ENCODE peak calls at places on chromosomes 3 and 15, in four cellular contexts. Q is Caco-2; C is fibroblast of lung; W is CD8-positive, alpha-beta T cell. D is an unnamed sample.

GRCh38 chr15:77569647-77570186 is 63.0 kb downstream of the LINGO1 start:
- DNase-seq in W (no peak), C (peak; percentile 6), Q (peak; percentile 48), D (no peak)

GRCh38 chr3:139686206-139686605 is 8.4 kb upstream of the NMNAT3 start:
- DNase-seq in Q (no peak), C (no peak), W (no peak), D (no peak)

GRCh38 chr3:9878700-9879099 is 1.4 kb downstream of the CIDEC start:
- DNase-seq in W (no peak), Q (peak; percentile 38), C (no peak), D (no peak)

GRCh38 chr3:106683931-106684330 is 693.3 kb upstream of the CCDC54 start:
- DNase-seq in C (no peak), W (no peak), Q (no peak), D (no peak)

GRCh38 chr15:100279446-100279845 is 62.3 kb downstream of the ADAMTS17 start:
- DNase-seq in W (no peak), C (no peak), Q (no peak), D (no peak)

GRCh38 chr15:54810496-54810895 is 386.2 kb downstream of the RSL24D1 start:
- DNase-seq in W (no peak), Q (no peak), C (no peak), D (no peak)

GRCh38 chr15:93231994-93232393 is 143.0 kb upstream of the RGMA start:
- DNase-seq in W (no peak), Q (no peak), C (no peak), D (no peak)

GRCh38 chr3:44939581-44940036 is 36.4 kb downstream of the ZDHHC3 start:
- DNase-seq in Q (no peak), W (no peak), C (peak; percentile 67), D (no peak)

GRCh38 chr3:129282727-129283327 is 4.2 kb downstream of the HMCES start:
- DNase-seq in Q (no peak), W (no peak), C (peak; percentile 37), D (no peak)

GRCh38 chr3:196323723-196324122 is 5.7 kb upstream of the DYNLT2B start:
- DNase-seq in W (no peak), C (peak; percentile 47), Q (peak; percentile 48), D (no peak)

GRCh38 chr3:142647856-142648255 is 51.7 kb downstream of the PLS1 start:
- DNase-seq in W (no peak), Q (no peak), C (no peak), D (no peak)

GRCh38 chr15:38819343-38819858 is 254.8 kb upstream of the RASGRP1 start:
- DNase-seq in C (no peak), W (no peak), Q (no peak), D (no peak)

GRCh38 chr15:93244691-93245615 is 155.9 kb upstream of the RGMA start:
- DNase-seq in Q (no peak), C (no peak), W (no peak), D (no peak)

GRCh38 chr3:35773398-35773797 is 134.1 kb downstream of the ARPP21 start:
- DNase-seq in C (no peak), Q (no peak), W (no peak), D (no peak)

GRCh38 chr3:169289303-169289702 is 374.2 kb downstream of the MECOM start:
- DNase-seq in Q (no peak), W (no peak), C (no peak), D (no peak)

GRCh38 chr15:71592186-71592585 is 218.2 kb upstream of the NR2E3 start:
- DNase-seq in Q (no peak), C (no peak), W (no peak), D (no peak)

GRCh38 chr3:197520311-197521276 is 35.2 kb downstream of the BDH1 start:
- DNase-seq in C (peak; percentile 63), Q (peak; percentile 84), W (no peak), D (no peak)

GRCh38 chr15:80533934-80534333 is 129.8 kb downstream of the ARNT2 start:
- DNase-seq in C (no peak), Q (no peak), W (no peak), D (no peak)

GRCh38 chr3:13879946-13880810 is at the start of gene WNT7A:
- DNase-seq in W (peak; percentile 46), Q (peak; percentile 62), C (no peak), D (no peak)

GRCh38 chr3:41519746-41520145 is 320.4 kb downstream of the CTNNB1 start:
- DNase-seq in C (peak; percentile 5), Q (no peak), W (no peak), D (no peak)

GRCh38 chr3:125107861-125108567 is 52.2 kb upstream of the HEG1 start:
- DNase-seq in C (peak; percentile 93), W (no peak), Q (no peak), D (no peak)

GRCh38 chr3:175879417-175879816 is 1020.3 kb downstream of the NAALADL2 start:
- DNase-seq in Q (no peak), C (no peak), W (no peak), D (no peak)

GRCh38 chr3:152961323-152961722 is 126.4 kb downstream of the P2RY1 start:
- DNase-seq in W (no peak), Q (peak; percentile 37), C (peak; percentile 52), D (no peak)

GRCh38 chr3:159775372-159775961 is 213.2 kb upstream of the IL12A start:
- DNase-seq in C (peak; percentile 89), Q (no peak), W (no peak), D (no peak)

GRCh38 chr3:170961616-170962400 is 53.4 kb upstream of the EIF5A2 start:
- DNase-seq in Q (peak; percentile 33), C (peak; percentile 69), W (no peak), D (no peak)

GRCh38 chr3:134073583-134073945 is 43.8 kb upstream of the SLCO2A1 start:
- DNase-seq in Q (no peak), C (no peak), W (no peak), D (no peak)

DNA sequence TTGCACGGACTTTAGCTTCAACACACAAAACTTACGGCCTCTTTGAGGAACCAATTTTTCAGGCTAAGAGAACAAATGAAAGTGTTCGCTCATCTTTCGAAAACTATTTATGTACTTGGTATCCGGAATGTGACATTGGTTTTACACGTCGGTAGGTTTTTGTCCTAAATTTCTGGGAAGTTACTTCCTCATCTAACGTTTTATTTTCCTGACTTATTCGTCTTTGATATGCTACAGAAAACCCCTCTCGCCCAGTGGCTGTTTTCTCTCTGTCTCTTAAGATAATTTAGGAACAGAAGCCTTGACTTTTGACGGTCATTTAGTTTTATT is 879 bp upstream of the GREM1 start:
- DNase-seq in Q (no peak), C (peak; percentile 40), W (no peak), D (no peak)
- H3K27me3 ChIP-seq in Q (peaks cover 5% of the 10 kb centered on the region), C (peaks cover 20% of the 10 kb centered on the region), W (peaks cover 8% of the 10 kb centered on the region), D (peaks cover 41% of the 10 kb centered on the region)

GRCh38 chr15:78810377-78811123 is 714 bp downstream of the ADAMTS7 start:
- DNase-seq in Q (peak; percentile 40), W (no peak), C (peak; percentile 57), D (no peak)
- H3K4me3 ChIP-seq in Q (peak overlapping the region; percentile 54), W (peak overlapping the region; percentile 48), C (peak overlapping the region; percentile 59), D (peak overlapping the region; percentile 71)

GRCh38 chr15:76059320-76060097 is at the start of gene TMEM266:
- DNase-seq in W (no peak), C (peak; percentile 14), Q (peak; percentile 56), D (no peak)

GRCh38 chr15:76064375-76064774 is 4.6 kb downstream of the TMEM266 start:
- DNase-seq in C (no peak), Q (no peak), W (no peak), D (no peak)

GRCh38 chr15:76062282-76062681 is 2.5 kb downstream of the TMEM266 start:
- DNase-seq in C (peak; percentile 6), W (no peak), Q (no peak), D (no peak)

GRCh38 chr15:76060098-76060989 is 559 bp downstream of the TMEM266 start:
- DNase-seq in C (no peak), Q (no peak), W (no peak), D (no peak)

GRCh38 chr15:76061700-76062099 is 1.9 kb downstream of the TMEM266 start:
- DNase-seq in C (no peak), W (no peak), Q (no peak), D (no peak)
- H3K27me3 ChIP-seq in C (peaks cover 50% of the 10 kb centered on the region), W (peaks cover 25% of the 10 kb centered on the region), Q (no peaks in the 10 kb centered on the region), D (no peaks in the 10 kb centered on the region)

GRCh38 chr3:72998489-72998888 is 1.9 kb downstream of the PPP4R2 start:
- DNase-seq in W (no peak), Q (no peak), C (peak; percentile 11), D (no peak)
- H3K4me3 ChIP-seq in W (peak overlapping the region; percentile 28), Q (peak overlapping the region; percentile 91), C (peak overlapping the region; percentile 76), D (peak overlapping the region; percentile 8)

DNA sequence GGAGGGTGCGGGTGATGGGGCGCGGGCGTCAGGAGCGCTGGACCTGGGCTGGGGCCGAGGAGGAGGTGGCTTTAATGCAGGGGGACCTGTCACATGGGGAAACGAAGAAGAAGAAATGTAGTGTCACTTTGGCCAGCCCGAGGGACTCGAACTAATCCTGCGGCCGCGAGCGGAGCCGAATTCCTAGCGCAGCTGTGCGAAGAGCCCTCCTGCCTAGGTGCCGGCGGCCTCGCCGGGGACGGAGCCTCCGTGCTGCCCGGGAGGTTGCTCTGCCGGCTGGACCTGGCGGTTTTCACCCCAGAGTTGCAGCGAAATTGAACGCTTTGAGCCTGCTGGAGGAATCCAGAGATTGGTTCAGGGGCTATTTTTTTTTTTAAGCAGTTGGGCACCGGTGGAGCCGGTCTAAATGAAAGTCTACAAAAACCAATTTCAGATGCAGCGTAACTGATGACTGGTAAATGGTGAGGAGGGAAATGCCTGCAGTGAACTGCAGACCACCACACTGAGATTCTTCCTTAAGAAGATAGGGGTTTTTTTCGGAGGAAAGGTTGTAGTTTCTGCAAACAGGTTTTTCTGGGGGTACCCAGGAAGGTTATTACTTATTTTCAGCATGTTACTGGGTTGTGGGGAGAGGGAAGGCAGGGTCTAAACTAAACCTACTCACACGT is 674 bp downstream of the TMEM108 start:
- DNase-seq in Q (no peak), C (no peak), W (no peak), D (no peak)
- H3K27me3 ChIP-seq in Q (peaks cover 1% of the 10 kb centered on the region), C (peaks cover 20% of the 10 kb centered on the region), W (no peaks in the 10 kb centered on the region), D (no peaks in the 10 kb centered on the region)

DNA sequence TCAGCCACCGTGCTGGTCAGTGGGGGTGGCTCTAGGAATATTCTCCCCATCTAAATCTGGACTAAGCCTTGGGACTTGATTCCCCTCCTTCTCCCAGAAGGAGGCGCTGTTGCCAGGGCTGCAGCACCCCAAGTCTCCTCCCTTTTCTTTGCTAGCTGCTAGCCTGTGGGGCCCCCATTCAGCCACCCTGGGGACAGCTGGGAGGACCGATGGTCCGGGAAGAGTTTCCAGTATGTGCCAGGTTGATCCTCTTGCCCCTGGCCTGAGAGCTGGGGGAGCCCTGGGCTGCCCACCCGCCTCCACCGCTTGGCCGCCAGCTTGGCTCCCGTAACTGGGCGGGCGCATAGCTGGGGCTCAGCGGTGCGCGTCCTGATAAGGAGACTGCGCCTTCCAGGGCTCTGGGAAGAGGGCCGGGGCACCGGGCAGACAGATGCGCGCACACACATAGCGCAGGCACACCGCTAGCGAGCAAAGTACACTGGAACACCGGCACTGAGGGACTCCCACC is 4.2 kb downstream of the SMAD6 start:
- DNase-seq in C (peak; percentile 35), W (no peak), Q (no peak), D (no peak)
- H3K4me3 ChIP-seq in C (no peak overlapping the region), W (no peak overlapping the region), Q (no peak overlapping the region), D (no peak overlapping the region)

GRCh38 chr3:184491011-184491576 is 70.5 kb upstream of the EPHB3 start:
- DNase-seq in Q (peak; percentile 55), C (no peak), W (no peak), D (no peak)
- H3K27me3 ChIP-seq in Q (no peaks in the 10 kb centered on the region), C (peaks cover 57% of the 10 kb centered on the region), W (no peaks in the 10 kb centered on the region), D (no peaks in the 10 kb centered on the region)